ENCODE peak calls at places on chromosomes 16 and 17, in seven cellular contexts. Y is heart right ventricle, N is esophagus squamous epithelium, L is tibial artery, A is left ventricle myocardium inferior, J is pancreas, O is endothelial cell of umbilical vein. U is an unnamed sample.

GRCh38 chr17:52106638-52107261 is 51.8 kb downstream of the CA10 start:
- DNase-seq in N (no peak), A (no peak), Y (no peak), O (peak; percentile 15), L (no peak), J (peak; percentile 54), U (peak; percentile 9)

GRCh38 chr17:35889818-35890773 is 9.9 kb upstream of the CCL5 start:
- DNase-seq in N (no peak), O (peak; percentile 52), J (no peak), A (no peak), Y (no peak), L (no peak), U (peak; percentile 68)

GRCh38 chr17:39097537-39097936 is 53.9 kb downstream of the PLXDC1 start:
- DNase-seq in J (no peak), N (no peak), A (no peak), Y (no peak), L (no peak), O (no peak), U (no peak)

GRCh38 chr16:65515193-65515592 is 393.3 kb upstream of the CDH11 start:
- DNase-seq in L (no peak), Y (no peak), J (no peak), A (no peak), O (no peak), N (no peak), U (no peak)

GRCh38 chr16:86885139-86885538 is 306.8 kb downstream of the FOXL1 start:
- DNase-seq in J (no peak), Y (no peak), O (no peak), L (no peak), N (no peak), A (no peak), U (no peak)

GRCh38 chr16:3756113-3756512 is 38.8 kb upstream of the TRAP1 start:
- DNase-seq in N (no peak), Y (no peak), A (no peak), O (no peak), L (no peak), J (no peak), U (no peak)

GRCh38 chr16:58511933-58512815 is 3.1 kb upstream of the SETD6 start:
- DNase-seq in Y (peak; percentile 77), N (no peak), A (peak; percentile 75), O (peak; percentile 51), J (peak; percentile 86), L (peak; percentile 81), U (peak; percentile 71)

GRCh38 chr17:50361561-50362480 is 11.2 kb downstream of the MRPL27 start:
- DNase-seq in Y (no peak), N (no peak), J (peak; percentile 71), O (peak; percentile 61), L (no peak), A (no peak), U (peak; percentile 63)

GRCh38 chr16:24689128-24689527 is 40.3 kb upstream of the TNRC6A start:
- DNase-seq in O (peak; percentile 42), A (no peak), L (peak; percentile 41), N (no peak), Y (no peak), J (no peak), U (no peak)

GRCh38 chr16:30524575-30525571 is 1.5 kb downstream of the ZNF768 start:
- DNase-seq in A (no peak), O (no peak), J (no peak), Y (no peak), N (no peak), L (no peak), U (no peak)

GRCh38 chr16:22322021-22322471 is 24.8 kb downstream of the POLR3E start:
- DNase-seq in J (no peak), A (no peak), N (no peak), O (no peak), Y (no peak), L (no peak), U (no peak)

GRCh38 chr16:67482260-67482924 is 955 bp downstream of the AGRP start:
- DNase-seq in A (no peak), N (no peak), L (no peak), O (no peak), Y (no peak), J (no peak), U (no peak)

GRCh38 chr17:5585814-5586558 is 1.7 kb upstream of the NLRP1 start:
- DNase-seq in N (no peak), A (no peak), L (no peak), Y (no peak), J (no peak), O (no peak), U (no peak)

GRCh38 chr17:83173180-83173996 is 94.0 kb downstream of the METRNL start:
- DNase-seq in J (no peak), L (no peak), A (no peak), O (no peak), Y (no peak), N (no peak), U (no peak)

DNA sequence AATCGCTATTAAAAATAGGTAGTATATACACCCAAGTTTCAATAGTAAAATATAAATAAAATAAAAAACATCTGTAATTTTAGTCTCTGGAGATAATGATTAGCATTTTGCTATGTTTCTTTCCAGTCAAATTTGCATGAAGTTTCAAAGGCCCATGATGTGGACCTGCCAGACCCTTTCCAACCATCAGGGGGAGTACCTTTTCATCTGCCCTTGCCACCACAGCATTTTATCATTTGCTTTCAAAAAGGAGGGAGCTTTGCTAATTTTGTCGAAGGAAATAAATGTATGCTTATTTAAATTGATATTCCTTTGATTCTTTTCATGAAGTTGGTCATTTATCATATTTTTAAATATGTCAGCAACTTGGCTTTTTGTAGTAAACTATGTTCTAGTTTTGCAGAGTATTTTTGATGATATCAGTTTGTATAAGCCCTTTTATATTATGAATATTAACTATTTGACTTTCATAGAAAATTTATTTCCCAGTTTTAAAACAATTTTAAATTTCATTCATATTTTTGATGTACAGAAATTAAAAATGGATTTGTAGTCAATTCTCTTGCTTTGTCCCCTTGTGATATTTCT is 115.2 kb upstream of the NETO2 start:
- DNase-seq in O (peak; percentile 33), N (no peak), A (no peak), Y (no peak), L (no peak), J (no peak), U (peak; percentile 16)
- TF ChIP-seq CTCF in O (peak; percentile 69), N (peak; percentile 39), A (peak; percentile 68), Y (peak; percentile 74), L (peak; percentile 20), J (peak; percentile 12), U (peak; percentile 89)

GRCh38 chr16:53775821-53776431 is 72.0 kb downstream of the FTO start:
- DNase-seq in N (no peak), L (peak; percentile 65), O (no peak), J (peak; percentile 33), A (peak; percentile 21), Y (peak; percentile 14), U (peak; percentile 86)
- H3K27ac ChIP-seq in N (peak overlapping the region; percentile 46), L (peak overlapping the region; percentile 36), O (no peak overlapping the region), J (peak overlapping the region; percentile 30), A (peak overlapping the region; percentile 26), Y (peak overlapping the region; percentile 31), U (peak overlapping the region; percentile 60)

GRCh38 chr17:33303254-33303653 is 10.2 kb upstream of the ASIC2 start:
- DNase-seq in L (no peak), A (no peak), Y (no peak), J (no peak), O (no peak), N (no peak), U (no peak)

GRCh38 chr17:33297643-33298042 is 4.5 kb upstream of the ASIC2 start:
- DNase-seq in J (no peak), A (no peak), N (no peak), O (no peak), L (no peak), Y (no peak), U (no peak)

GRCh38 chr17:33302394-33302793 is 9.3 kb upstream of the ASIC2 start:
- DNase-seq in A (no peak), N (no peak), L (no peak), Y (no peak), J (no peak), O (no peak), U (no peak)

GRCh38 chr17:33294994-33295393 is 1.9 kb upstream of the ASIC2 start:
- DNase-seq in O (no peak), Y (no peak), J (no peak), L (no peak), N (no peak), A (no peak), U (no peak)

DNA sequence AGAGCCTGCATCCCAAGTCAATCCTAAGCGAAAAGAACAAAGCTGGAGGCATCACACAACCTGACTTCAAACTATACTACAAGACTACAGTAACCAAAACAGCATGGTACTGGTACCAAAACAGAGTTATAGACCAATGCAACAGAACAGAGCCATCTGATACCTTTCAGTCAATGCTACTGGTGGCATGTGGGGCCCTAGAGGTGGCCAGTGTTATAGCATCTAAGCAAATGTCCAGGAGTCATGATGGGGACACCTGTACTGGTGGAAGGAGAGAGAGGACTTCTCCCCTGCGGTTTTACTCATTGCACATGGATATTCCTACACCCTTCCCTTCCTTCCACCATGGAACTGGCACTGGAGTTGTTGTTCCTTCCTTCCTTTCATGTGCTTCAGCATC is 6.0 kb upstream of the ASIC2 start:
- DNase-seq in J (no peak), L (no peak), Y (no peak), A (no peak), N (no peak), O (no peak), U (no peak)
- TF ChIP-seq CTCF in J (no peak), L (no peak), Y (no peak), A (no peak), N (no peak), O (no peak), U (no peak)

GRCh38 chr16:17258077-17258599 is 212.6 kb downstream of the XYLT1 start:
- DNase-seq in A (no peak), J (no peak), L (no peak), O (no peak), Y (no peak), N (no peak), U (no peak)

GRCh38 chr16:17257426-17257825 is 213.3 kb downstream of the XYLT1 start:
- DNase-seq in J (no peak), Y (no peak), L (no peak), N (no peak), O (no peak), A (no peak), U (no peak)

GRCh38 chr16:17260271-17260849 is 210.4 kb downstream of the XYLT1 start:
- DNase-seq in J (no peak), O (no peak), A (no peak), N (no peak), L (no peak), Y (no peak), U (no peak)

GRCh38 chr16:17259751-17260270 is 210.9 kb downstream of the XYLT1 start:
- DNase-seq in A (no peak), L (no peak), N (no peak), O (no peak), J (no peak), Y (no peak), U (no peak)

DNA sequence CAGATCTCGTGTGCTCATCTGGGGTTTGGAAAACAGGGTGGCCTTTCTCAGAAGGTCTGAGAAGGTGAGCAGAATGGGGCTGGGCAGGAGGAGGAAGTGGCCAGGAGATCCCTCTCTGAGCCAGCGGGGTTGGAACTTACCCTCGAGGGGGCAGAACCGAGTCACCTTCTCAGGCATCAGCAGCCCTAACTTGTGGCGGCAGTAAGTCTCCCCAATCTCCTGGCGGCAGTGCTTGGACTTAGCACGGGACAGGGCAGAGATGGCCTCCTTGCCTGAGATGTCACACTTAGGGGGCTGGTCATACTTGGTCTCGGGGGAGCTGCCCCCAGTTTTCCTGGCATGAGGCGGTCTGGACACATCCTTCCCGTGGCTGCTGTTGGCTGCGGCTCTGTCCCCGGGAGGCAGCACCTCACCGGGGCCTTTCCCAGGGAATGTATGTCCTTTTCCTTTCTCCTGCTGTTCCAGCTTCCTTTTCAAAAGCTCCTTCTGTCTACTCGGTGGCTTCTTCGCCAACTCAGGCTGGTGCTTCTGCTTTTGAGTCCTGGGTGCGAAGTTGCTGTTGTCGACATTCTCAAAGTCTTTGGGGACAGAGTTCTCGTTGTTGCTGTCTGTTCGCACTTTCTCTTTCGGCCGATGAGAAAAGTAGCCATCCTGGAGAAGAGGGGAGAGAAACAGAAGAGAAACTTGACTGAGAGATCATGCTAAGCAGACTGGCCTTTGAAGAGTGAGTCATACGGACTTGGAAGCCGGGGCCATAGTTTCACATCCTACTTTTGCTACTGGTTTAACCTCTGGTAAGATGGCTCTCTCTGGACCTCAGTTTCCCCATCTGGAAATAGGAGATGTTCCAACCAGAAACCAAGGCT is 211.7 kb downstream of the XYLT1 start:
- DNase-seq in Y (no peak), A (no peak), N (no peak), O (no peak), J (no peak), L (peak; percentile 73), U (no peak)
- H3K27ac ChIP-seq in Y (no peak overlapping the region), A (no peak overlapping the region), N (peak overlapping the region; percentile 61), O (no peak overlapping the region), J (peak overlapping the region; percentile 51), L (peak overlapping the region; percentile 56), U (no peak overlapping the region)

U was measured in brain microvascular endothelial cell.